ENCODE peak calls at places on chromosomes 7 and 10, in seven cellular contexts. S is NCI-H2171 treated with DMSO at 0.1 percent for 48 hours; A is NCI-H345; Y is stimulated activated CD4-positive, alpha-beta T cell treated with anti-CD3 and anti-CD28 coated beads, Interleukin-15, amount 100 ng/mL, for 24 hours; G is mesenchymal stem cell; K is left ventricle myocardium superior; H is heart right ventricle. E is an unnamed sample.

GRCh38 chr7:73966941-73967831 is 60.8 kb upstream of the ELN start:
- DNase-seq in G (no peak), H (no peak), K (no peak), A (no peak), Y (no peak), S (no peak), E (peak)

GRCh38 chr7:140696024-140696678 is 357 bp upstream of the NDUFB2 start:
- DNase-seq in S (peak), Y (peak), K (peak), G (peak), A (peak), H (peak), E (peak)

GRCh38 chr10:30215631-30216030 is 133.4 kb downstream of the MTPAP start:
- DNase-seq in S (peak), H (peak), A (no peak), K (no peak), G (no peak), Y (no peak), E (no peak)

GRCh38 chr7:55108401-55108800 is 89.6 kb downstream of the EGFR start:
- DNase-seq in K (no peak), H (no peak), S (no peak), G (no peak), A (no peak), Y (no peak), E (no peak)

GRCh38 chr7:20301311-20301939 is 29.3 kb upstream of the ITGB8 start:
- DNase-seq in G (peak), Y (no peak), S (no peak), A (no peak), K (no peak), H (no peak), E (no peak)

GRCh38 chr7:51020944-51021343 is 238.2 kb upstream of the GRB10 start:
- DNase-seq in G (no peak), K (no peak), S (no peak), Y (no peak), A (no peak), H (no peak), E (no peak)

GRCh38 chr10:96951954-96952353 is 119.9 kb downstream of the LCOR start:
- DNase-seq in H (no peak), Y (no peak), G (no peak), K (no peak), A (no peak), S (no peak), E (no peak)

GRCh38 chr10:2456834-2457233 is 610.5 kb upstream of the PFKP start:
- DNase-seq in K (no peak), H (no peak), G (no peak), A (no peak), Y (no peak), S (no peak), E (no peak)

GRCh38 chr7:37193087-37193774 is 255.4 kb downstream of the ELMO1 start:
- DNase-seq in K (no peak), H (peak), A (no peak), G (peak), S (no peak), Y (no peak), E (no peak)

GRCh38 chr10:28677889-28678686 is 767 bp downstream of the BAMBI start:
- DNase-seq in G (peak), S (no peak), A (no peak), Y (peak), H (no peak), K (peak), E (peak)

E was measured in NCI-H82.